ENCODE peak calls at places on chromosome 22, in nine cellular contexts. D is A549, J is fibroblast of villous mesenchyme, B is K562, Q is gastrocnemius medialis, G is left ventricle myocardium inferior, F is mucosa of descending colon, X is fibroblast of lung, K is DND-41. T is an unnamed sample.
A peak's percentile ranks its signal among the peaks of the same experiment; 100 is the strongest.

GRCh38 chr22:17352798-17353197 is 16.5 kb upstream of the CECR2 start:
- DNase-seq in D (no peak), J (no peak), B (no peak), Q (no peak), G (no peak), F (no peak), X (no peak), K (no peak), T (no peak)

GRCh38 chr22:42281284-42281683 is 10.8 kb upstream of the TCF20 start:
- DNase-seq in D (no peak), J (no peak), B (no peak), Q (no peak), G (peak; percentile 5), F (no peak), X (no peak), K (no peak), T (no peak)

GRCh38 chr22:28548411-28548810 is 131.2 kb downstream of the TTC28 start:
- DNase-seq in D (no peak), J (no peak), B (no peak), Q (no peak), G (no peak), F (no peak), X (peak; percentile 3), K (no peak), T (no peak)

GRCh38 chr22:46571642-46572250 is 34.3 kb upstream of the CELSR1 start:
- DNase-seq in D (no peak), J (no peak), B (no peak), Q (no peak), G (no peak), F (no peak), X (no peak), K (no peak), T (no peak)

GRCh38 chr22:23218053-23218866 is 38.0 kb downstream of the BCR start:
- DNase-seq in D (no peak), J (no peak), B (peak; percentile 64), Q (no peak), G (peak; percentile 7), F (no peak), X (no peak), K (no peak), T (no peak)

GRCh38 chr22:32103648-32104326 is 55.3 kb downstream of the C22orf42 start:
- DNase-seq in D (no peak), J (peak; percentile 25), B (no peak), Q (no peak), G (no peak), F (no peak), X (no peak), K (no peak), T (no peak)

GRCh38 chr22:50218996-50219727 is 18.4 kb downstream of the SELENOO start:
- DNase-seq in D (no peak), J (peak; percentile 81), B (peak; percentile 81), Q (peak; percentile 87), G (peak; percentile 89), F (peak; percentile 89), X (peak; percentile 67), K (peak; percentile 40), T (no peak)

GRCh38 chr22:49914256-49914655 is 4.0 kb downstream of the ALG12 start:
- DNase-seq in D (no peak), J (no peak), B (no peak), Q (no peak), G (no peak), F (peak; percentile 45), X (no peak), K (no peak), T (no peak)

GRCh38 chr22:28229566-28230483 is 310.8 kb upstream of the PITPNB start:
- DNase-seq in D (no peak), J (peak; percentile 30), B (no peak), Q (peak; percentile 12), G (no peak), F (no peak), X (peak; percentile 88), K (no peak), T (no peak)

GRCh38 chr22:22951035-22951434 is 63.4 kb downstream of the IGLL5 start:
- DNase-seq in D (no peak), J (no peak), B (no peak), Q (no peak), G (no peak), F (no peak), X (no peak), K (no peak), T (no peak)

GRCh38 chr22:24402460-24403192 is 24.8 kb upstream of the ADORA2A start:
- DNase-seq in D (peak; percentile 60), J (peak; percentile 97), B (no peak), Q (peak; percentile 93), G (peak; percentile 57), F (peak; percentile 76), X (peak; percentile 95), K (no peak), T (peak; percentile 86)

GRCh38 chr22:21745948-21746347 is 10.4 kb upstream of the YPEL1 start:
- DNase-seq in D (no peak), J (no peak), B (no peak), Q (no peak), G (no peak), F (no peak), X (no peak), K (no peak), T (no peak)

GRCh38 chr22:26592368-26593015 is 2.6 kb upstream of the TPST2 start:
- DNase-seq in D (no peak), J (no peak), B (no peak), Q (no peak), G (no peak), F (peak; percentile 67), X (no peak), K (peak; percentile 86), T (no peak)

GRCh38 chr22:50247748-50248147 is 2.9 kb upstream of the TUBGCP6 start:
- DNase-seq in D (no peak), J (peak; percentile 39), B (peak; percentile 30), Q (no peak), G (no peak), F (peak; percentile 85), X (peak; percentile 67), K (no peak), T (no peak)

GRCh38 chr22:33873186-33873585 is 47.1 kb downstream of the LARGE1 start:
- DNase-seq in D (no peak), J (no peak), B (no peak), Q (peak; percentile 78), G (peak; percentile 53), F (no peak), X (no peak), K (no peak), T (no peak)

DNA sequence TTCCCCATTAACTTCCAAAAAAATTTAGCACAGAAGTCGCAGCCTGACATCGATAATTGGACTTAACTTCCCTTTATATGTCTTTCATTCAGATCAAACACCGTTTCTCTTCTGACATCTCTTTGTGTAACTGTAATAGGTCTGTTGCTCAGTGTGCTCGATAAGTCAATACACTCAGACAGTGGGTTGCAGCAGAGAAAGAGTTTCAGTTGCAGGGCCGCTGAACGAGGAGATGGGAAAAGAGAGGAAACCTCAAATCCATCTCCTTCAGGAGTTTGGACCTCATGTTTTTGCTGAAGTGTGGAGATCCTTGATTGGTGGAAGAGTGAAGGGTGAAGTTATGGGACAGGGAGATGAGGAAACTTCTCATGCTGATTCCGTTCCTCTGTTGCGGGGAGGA is 1.1 kb downstream of the SAMM50 start:
- DNase-seq in D (no peak), J (no peak), B (no peak), Q (no peak), G (no peak), F (no peak), X (no peak), K (no peak), T (no peak)
- H3K4me3 ChIP-seq in D (peak overlapping the region; percentile 93), J (peak overlapping the region; percentile 94), B (peak overlapping the region; percentile 94), Q (peak overlapping the region; percentile 92), G (peak overlapping the region; percentile 98), F (no peak overlapping the region), X (peak overlapping the region; percentile 77), K (peak overlapping the region; percentile 77), T (peak overlapping the region; percentile 98)

DNA sequence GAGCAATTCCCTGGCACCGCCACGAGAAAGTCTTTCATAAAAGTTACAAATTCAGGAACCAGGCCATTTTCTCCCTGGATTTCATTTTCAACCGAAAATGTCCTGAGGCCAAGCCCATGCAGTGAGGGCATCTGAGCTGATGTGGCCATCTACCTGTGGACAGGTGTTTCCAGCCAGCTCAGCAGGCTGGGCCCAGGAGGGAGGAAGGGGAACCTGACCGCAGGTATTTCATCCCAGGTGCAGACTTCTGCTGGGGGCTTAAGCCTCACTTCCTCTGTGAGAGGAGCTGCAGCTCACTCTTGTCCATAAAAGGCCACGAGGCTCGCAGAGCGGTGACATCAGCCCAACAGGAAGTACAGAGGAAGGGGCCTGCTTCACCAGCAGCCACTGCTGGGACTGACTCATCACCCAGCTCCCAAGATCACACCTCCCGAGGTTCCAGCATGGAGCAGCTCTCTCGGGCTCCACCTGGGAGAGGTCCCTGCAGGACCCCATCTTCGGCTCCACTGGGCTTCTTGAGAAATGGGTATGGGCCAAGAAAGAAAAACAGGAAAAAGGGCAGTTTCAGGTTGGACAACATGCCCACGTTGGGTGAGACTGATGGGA is 56.4 kb downstream of the MYH9 start:
- DNase-seq in D (peak; percentile 67), J (peak; percentile 95), B (peak; percentile 62), Q (peak; percentile 70), G (peak; percentile 80), F (peak; percentile 92), X (peak; percentile 98), K (peak; percentile 91), T (peak; percentile 86)
- TF ChIP-seq CTCF in D (no peak), J (no peak), B (no peak), Q (no peak), G (no peak), F (no peak), X (no peak), K (no peak), T (no peak)

DNA sequence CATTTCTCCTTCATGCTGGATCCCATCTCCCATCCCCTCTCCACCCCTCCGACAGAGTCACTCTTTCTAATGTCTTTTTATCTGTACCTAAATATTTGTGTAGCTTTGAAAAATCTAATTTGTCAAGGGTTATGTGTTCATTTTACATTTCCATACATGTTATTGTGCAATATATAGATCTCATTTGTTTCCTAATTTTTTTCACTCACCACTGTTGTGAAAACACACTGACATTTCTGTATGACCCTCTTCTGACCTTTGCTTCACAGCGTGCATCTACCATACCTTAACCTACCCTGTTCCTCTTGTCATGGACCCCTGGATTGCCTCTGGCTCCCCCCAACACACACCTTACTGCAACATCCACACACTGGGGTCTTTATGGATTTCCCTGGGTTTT is 942.9 kb downstream of the TBC1D22A start:
- DNase-seq in D (no peak), J (no peak), B (no peak), Q (no peak), G (no peak), F (no peak), X (no peak), K (no peak), T (no peak)
- H3K4me3 ChIP-seq in D (no peak overlapping the region), J (no peak overlapping the region), B (no peak overlapping the region), Q (no peak overlapping the region), G (no peak overlapping the region), F (no peak overlapping the region), X (no peak overlapping the region), K (no peak overlapping the region), T (no peak overlapping the region)

GRCh38 chr22:30202531-30203006 is 44.0 kb downstream of the LIF start:
- DNase-seq in D (no peak), J (peak; percentile 84), B (no peak), Q (no peak), G (no peak), F (peak; percentile 73), X (peak; percentile 74), K (no peak), T (peak; percentile 31)
- TF ChIP-seq CTCF in D (no peak), J (no peak), B (no peak), Q (no peak), G (no peak), F (no peak), X (no peak), K (no peak), T (no peak)

T was measured in AG04449.